ENCODE peak calls at places on chromosomes 13 and 19, in five cellular contexts. Z is neuronal stem cell, A is pancreas, Q is choroid plexus epithelial cell, P is HCT116. B is an unnamed sample.

GRCh38 chr13:32471187-32471922 is 43.4 kb upstream of the N4BP2L1 start:
- DNase-seq in Z (no peak), A (no peak), Q (peak), P (no peak), B (no peak)

GRCh38 chr19:44605547-44605946 is 7.8 kb upstream of the IGSF23 start:
- DNase-seq in Z (no peak), A (no peak), Q (no peak), P (no peak), B (no peak)

GRCh38 chr13:58953638-58954037 is 1210.1 kb downstream of the DIAPH3 start:
- DNase-seq in Z (no peak), A (no peak), Q (peak), P (no peak), B (no peak)

GRCh38 chr13:20291675-20292074 is 59.6 kb upstream of the GJB6 start:
- DNase-seq in Z (no peak), A (no peak), Q (no peak), P (no peak), B (no peak)

GRCh38 chr13:101959016-101959415 is 442.8 kb downstream of the FGF14 start:
- DNase-seq in Z (no peak), A (no peak), Q (no peak), P (no peak), B (no peak)

GRCh38 chr13:22482496-22483000 is 698.2 kb upstream of the SGCG start:
- DNase-seq in Z (no peak), A (no peak), Q (no peak), P (no peak), B (no peak)

GRCh38 chr19:14114854-14115253 is 2.7 kb downstream of the PRKACA start:
- DNase-seq in Z (no peak), A (peak), Q (peak), P (no peak), B (peak)

GRCh38 chr19:45763691-45764294 is 5.3 kb downstream of the SIX5 start:
- DNase-seq in Z (no peak), A (no peak), Q (no peak), P (no peak), B (no peak)

GRCh38 chr19:4991996-4992698 is 23.2 kb downstream of the KDM4B start:
- DNase-seq in Z (no peak), A (no peak), Q (no peak), P (no peak), B (no peak)

GRCh38 chr19:17610384-17610783 is 54.9 kb downstream of the COLGALT1 start:
- DNase-seq in Z (no peak), A (no peak), Q (peak), P (peak), B (no peak)

GRCh38 chr13:52454459-52454824 is 836 bp upstream of the CKAP2 start:
- DNase-seq in Z (no peak), A (no peak), Q (peak), P (no peak), B (peak)

GRCh38 chr19:34345934-34346333 is 19.1 kb upstream of the GPI start:
- DNase-seq in Z (no peak), A (peak), Q (peak), P (peak), B (peak)

GRCh38 chr13:105921711-105922110 is 613.8 kb downstream of the EFNB2 start:
- DNase-seq in Z (no peak), A (no peak), Q (no peak), P (no peak), B (peak)

GRCh38 chr13:39468306-39468705 is 134.7 kb downstream of the LHFPL6 start:
- DNase-seq in Z (no peak), A (no peak), Q (no peak), P (no peak), B (no peak)

GRCh38 chr19:55553217-55554182 is 8.2 kb upstream of the SBK3 start:
- DNase-seq in Z (no peak), A (no peak), Q (peak), P (no peak), B (no peak)

GRCh38 chr19:19866599-19867248 is 1.0 kb downstream of the ZNF253 start:
- DNase-seq in Z (peak), A (peak), Q (peak), P (no peak), B (peak)

GRCh38 chr13:90757127-90757680 is 590.3 kb upstream of the MIR17HG start:
- DNase-seq in Z (no peak), A (no peak), Q (no peak), P (no peak), B (no peak)

GRCh38 chr13:85347251-85347650 is 452.0 kb downstream of the SLITRK6 start:
- DNase-seq in Z (no peak), A (no peak), Q (peak), P (no peak), B (no peak)

GRCh38 chr19:38290631-38291147 is 13.4 kb upstream of the C19orf33 start:
- DNase-seq in Z (no peak), A (peak), Q (peak), P (no peak), B (no peak)

GRCh38 chr13:48006396-48006795 is 5.3 kb upstream of the SUCLA2 start:
- DNase-seq in Z (no peak), A (no peak), Q (no peak), P (no peak), B (no peak)

GRCh38 chr19:29598036-29598435 is 8.0 kb upstream of the POP4 start:
- DNase-seq in Z (no peak), A (no peak), Q (no peak), P (no peak), B (no peak)